ENCODE peak calls at places on chromosomes 2 and 18, in nine cellular contexts. One of them, this sample, is unnamed.

GRCh38 chr18:54109131-54109683 is 115.3 kb downstream of the MBD2 start:
- DNase-seq in HFFc6: peak
- DNase-seq in transverse colon: no peak
- DNase-seq in astrocyte of the spinal cord: no peak
- DNase-seq in type B pancreatic cell: no peak
- DNase-seq in left ventricle myocardium inferior: no peak
- DNase-seq in mucosa of descending colon: no peak
- DNase-seq in upper lobe of right lung: no peak
- DNase-seq in suprapubic skin: no peak
- DNase-seq in this sample: no peak

GRCh38 chr2:225100269-225100668 is 58.0 kb upstream of the DOCK10 start:
- DNase-seq in HFFc6: peak
- DNase-seq in transverse colon: no peak
- DNase-seq in astrocyte of the spinal cord: peak
- DNase-seq in type B pancreatic cell: no peak
- DNase-seq in left ventricle myocardium inferior: no peak
- DNase-seq in mucosa of descending colon: no peak
- DNase-seq in upper lobe of right lung: no peak
- DNase-seq in suprapubic skin: no peak
- DNase-seq in this sample: no peak

GRCh38 chr2:105904938-105905337 is 160.2 kb downstream of the NCK2 start:
- DNase-seq in HFFc6: no peak
- DNase-seq in transverse colon: no peak
- DNase-seq in astrocyte of the spinal cord: no peak
- DNase-seq in type B pancreatic cell: no peak
- DNase-seq in left ventricle myocardium inferior: no peak
- DNase-seq in mucosa of descending colon: no peak
- DNase-seq in upper lobe of right lung: no peak
- DNase-seq in suprapubic skin: no peak
- DNase-seq in this sample: no peak

GRCh38 chr2:209367091-209367747 is 56.6 kb upstream of the MAP2 start:
- DNase-seq in HFFc6: no peak
- DNase-seq in transverse colon: no peak
- DNase-seq in astrocyte of the spinal cord: peak
- DNase-seq in type B pancreatic cell: no peak
- DNase-seq in left ventricle myocardium inferior: no peak
- DNase-seq in mucosa of descending colon: no peak
- DNase-seq in upper lobe of right lung: no peak
- DNase-seq in suprapubic skin: no peak
- DNase-seq in this sample: no peak

GRCh38 chr2:13046557-13047165 is 329.9 kb downstream of the TRIB2 start:
- DNase-seq in HFFc6: peak
- DNase-seq in transverse colon: no peak
- DNase-seq in astrocyte of the spinal cord: peak
- DNase-seq in type B pancreatic cell: no peak
- DNase-seq in left ventricle myocardium inferior: no peak
- DNase-seq in mucosa of descending colon: no peak
- DNase-seq in upper lobe of right lung: no peak
- DNase-seq in suprapubic skin: no peak
- DNase-seq in this sample: no peak

GRCh38 chr2:28406276-28407096 is 13.8 kb downstream of the FOSL2 start:
- DNase-seq in HFFc6: no peak
- DNase-seq in transverse colon: peak
- DNase-seq in astrocyte of the spinal cord: peak
- DNase-seq in type B pancreatic cell: no peak
- DNase-seq in left ventricle myocardium inferior: no peak
- DNase-seq in mucosa of descending colon: peak
- DNase-seq in upper lobe of right lung: peak
- DNase-seq in suprapubic skin: no peak
- DNase-seq in this sample: no peak

GRCh38 chr2:184504252-184504651 is 94.1 kb upstream of the ZNF804A start:
- DNase-seq in HFFc6: no peak
- DNase-seq in transverse colon: no peak
- DNase-seq in astrocyte of the spinal cord: no peak
- DNase-seq in type B pancreatic cell: no peak
- DNase-seq in left ventricle myocardium inferior: no peak
- DNase-seq in mucosa of descending colon: no peak
- DNase-seq in upper lobe of right lung: no peak
- DNase-seq in suprapubic skin: no peak
- DNase-seq in this sample: no peak

GRCh38 chr18:56869189-56869777 is 218.1 kb downstream of the WDR7 start:
- DNase-seq in HFFc6: peak
- DNase-seq in transverse colon: no peak
- DNase-seq in astrocyte of the spinal cord: peak
- DNase-seq in type B pancreatic cell: no peak
- DNase-seq in left ventricle myocardium inferior: no peak
- DNase-seq in mucosa of descending colon: no peak
- DNase-seq in upper lobe of right lung: no peak
- DNase-seq in suprapubic skin: no peak
- DNase-seq in this sample: no peak

GRCh38 chr2:241844066-241844728 is 14.5 kb downstream of the PDCD1 start:
- DNase-seq in HFFc6: peak
- DNase-seq in transverse colon: peak
- DNase-seq in astrocyte of the spinal cord: peak
- DNase-seq in type B pancreatic cell: peak
- DNase-seq in left ventricle myocardium inferior: peak
- DNase-seq in mucosa of descending colon: peak
- DNase-seq in upper lobe of right lung: peak
- DNase-seq in suprapubic skin: peak
- DNase-seq in this sample: peak

GRCh38 chr2:202945-203344 is 60.9 kb downstream of the SH3YL1 start:
- DNase-seq in HFFc6: no peak
- DNase-seq in transverse colon: no peak
- DNase-seq in astrocyte of the spinal cord: no peak
- DNase-seq in type B pancreatic cell: no peak
- DNase-seq in left ventricle myocardium inferior: no peak
- DNase-seq in mucosa of descending colon: no peak
- DNase-seq in upper lobe of right lung: no peak
- DNase-seq in suprapubic skin: no peak
- DNase-seq in this sample: no peak

GRCh38 chr2:155846249-155846648 is 486.3 kb downstream of the NR4A2 start:
- DNase-seq in HFFc6: no peak
- DNase-seq in transverse colon: no peak
- DNase-seq in astrocyte of the spinal cord: no peak
- DNase-seq in type B pancreatic cell: no peak
- DNase-seq in left ventricle myocardium inferior: no peak
- DNase-seq in mucosa of descending colon: no peak
- DNase-seq in upper lobe of right lung: no peak
- DNase-seq in suprapubic skin: no peak
- DNase-seq in this sample: no peak

GRCh38 chr2:198596985-198597384 is 792.6 kb downstream of the PLCL1 start:
- DNase-seq in HFFc6: no peak
- DNase-seq in transverse colon: no peak
- DNase-seq in astrocyte of the spinal cord: no peak
- DNase-seq in type B pancreatic cell: no peak
- DNase-seq in left ventricle myocardium inferior: no peak
- DNase-seq in mucosa of descending colon: no peak
- DNase-seq in upper lobe of right lung: no peak
- DNase-seq in suprapubic skin: no peak
- DNase-seq in this sample: no peak

DNA sequence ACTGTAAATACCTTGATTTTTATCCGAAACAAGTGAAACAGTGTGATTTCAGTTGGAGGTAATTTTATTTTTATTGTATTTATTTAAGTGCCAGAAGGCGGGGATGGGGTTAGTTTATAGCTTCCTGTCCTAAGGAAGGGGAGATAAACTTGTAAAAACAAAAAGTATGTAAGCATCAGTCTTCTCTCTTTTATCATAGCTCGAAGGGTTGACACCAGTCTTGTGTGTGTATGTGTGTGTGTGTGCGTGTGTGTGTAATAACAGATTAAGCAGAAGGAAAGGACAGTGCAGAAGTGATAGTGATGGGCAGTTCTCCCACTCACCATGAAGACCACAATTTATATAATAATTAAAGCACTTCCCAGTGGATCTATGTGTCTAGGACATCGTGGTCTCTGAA is 793.3 kb downstream of the PLCL1 start:
- DNase-seq in HFFc6: no peak
- DNase-seq in transverse colon: no peak
- DNase-seq in astrocyte of the spinal cord: no peak
- DNase-seq in type B pancreatic cell: no peak
- DNase-seq in left ventricle myocardium inferior: no peak
- DNase-seq in mucosa of descending colon: no peak
- DNase-seq in upper lobe of right lung: no peak
- DNase-seq in suprapubic skin: no peak
- DNase-seq in this sample: no peak
- TF ChIP-seq CTCF in HFFc6: no peak
- TF ChIP-seq CTCF in transverse colon: no peak
- TF ChIP-seq CTCF in astrocyte of the spinal cord: no peak
- TF ChIP-seq CTCF in type B pancreatic cell: no peak
- TF ChIP-seq CTCF in left ventricle myocardium inferior: no peak
- TF ChIP-seq CTCF in mucosa of descending colon: no peak
- TF ChIP-seq CTCF in upper lobe of right lung: no peak
- TF ChIP-seq CTCF in suprapubic skin: no peak
- TF ChIP-seq CTCF in this sample: no peak

DNA sequence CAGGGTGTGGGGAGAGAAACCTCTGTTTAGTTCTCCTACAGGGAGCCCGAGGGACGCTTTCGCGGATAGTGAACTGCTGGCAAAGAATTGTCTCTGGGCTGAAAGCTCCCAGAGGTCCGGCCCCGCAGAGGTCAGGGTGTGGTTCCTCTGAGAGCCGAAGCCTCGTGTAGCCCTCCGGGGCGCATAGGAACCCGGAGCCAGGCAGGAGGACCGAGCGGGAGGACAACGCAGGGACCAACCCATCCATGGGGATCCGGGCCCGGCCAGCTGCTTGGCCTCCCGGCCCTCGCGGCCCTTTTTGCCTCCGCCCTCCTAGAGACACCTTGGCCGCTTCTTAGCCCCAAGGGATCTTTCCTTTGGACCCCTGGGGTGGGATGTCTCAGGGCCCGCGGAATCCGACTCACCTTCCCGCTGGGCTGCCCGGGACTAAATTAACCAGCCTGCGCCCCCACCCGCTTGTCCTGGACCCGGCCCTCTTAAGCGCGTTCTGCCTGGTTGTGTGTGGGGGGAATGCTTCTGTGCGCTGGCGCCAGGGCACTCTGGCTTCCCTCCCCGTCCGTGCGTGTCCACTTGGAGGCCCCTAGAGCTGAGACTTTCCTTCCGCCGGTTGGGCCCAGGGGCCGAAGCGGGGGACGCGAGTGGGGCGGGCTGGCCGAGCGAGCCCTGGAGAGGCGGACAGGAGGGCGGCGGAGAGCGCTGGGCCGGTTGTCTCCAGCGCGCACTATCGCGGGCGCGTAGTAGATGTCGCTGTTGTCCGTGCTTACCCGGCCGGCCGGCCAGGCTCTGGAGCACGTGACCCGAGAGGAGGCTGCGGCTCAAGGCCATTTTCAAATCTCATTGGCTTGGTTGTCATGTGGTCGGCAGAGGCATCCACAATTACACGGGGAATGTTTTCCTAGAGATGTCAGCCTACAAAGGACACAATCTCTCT is at the start of gene HOXD10:
- DNase-seq in HFFc6: no peak
- DNase-seq in transverse colon: peak
- DNase-seq in astrocyte of the spinal cord: no peak
- DNase-seq in type B pancreatic cell: no peak
- DNase-seq in left ventricle myocardium inferior: no peak
- DNase-seq in mucosa of descending colon: peak
- DNase-seq in upper lobe of right lung: no peak
- DNase-seq in suprapubic skin: no peak
- DNase-seq in this sample: no peak
- TF ChIP-seq CTCF in HFFc6: no peak
- TF ChIP-seq CTCF in transverse colon: peak
- TF ChIP-seq CTCF in astrocyte of the spinal cord: peak
- TF ChIP-seq CTCF in type B pancreatic cell: peak
- TF ChIP-seq CTCF in left ventricle myocardium inferior: no peak
- TF ChIP-seq CTCF in mucosa of descending colon: no peak
- TF ChIP-seq CTCF in upper lobe of right lung: no peak
- TF ChIP-seq CTCF in suprapubic skin: no peak
- TF ChIP-seq CTCF in this sample: no peak

GRCh38 chr18:22106536-22107292 is 62.7 kb upstream of the GATA6 start:
- DNase-seq in HFFc6: no peak
- DNase-seq in transverse colon: no peak
- DNase-seq in astrocyte of the spinal cord: peak
- DNase-seq in type B pancreatic cell: no peak
- DNase-seq in left ventricle myocardium inferior: no peak
- DNase-seq in mucosa of descending colon: no peak
- DNase-seq in upper lobe of right lung: no peak
- DNase-seq in suprapubic skin: no peak
- DNase-seq in this sample: no peak

GRCh38 chr18:22112215-22112614 is 57.2 kb upstream of the GATA6 start:
- DNase-seq in HFFc6: no peak
- DNase-seq in transverse colon: no peak
- DNase-seq in astrocyte of the spinal cord: no peak
- DNase-seq in type B pancreatic cell: no peak
- DNase-seq in left ventricle myocardium inferior: no peak
- DNase-seq in mucosa of descending colon: no peak
- DNase-seq in upper lobe of right lung: no peak
- DNase-seq in suprapubic skin: no peak
- DNase-seq in this sample: no peak

GRCh38 chr18:22109535-22109934 is 59.9 kb upstream of the GATA6 start:
- DNase-seq in HFFc6: no peak
- DNase-seq in transverse colon: no peak
- DNase-seq in astrocyte of the spinal cord: no peak
- DNase-seq in type B pancreatic cell: no peak
- DNase-seq in left ventricle myocardium inferior: no peak
- DNase-seq in mucosa of descending colon: no peak
- DNase-seq in upper lobe of right lung: no peak
- DNase-seq in suprapubic skin: no peak
- DNase-seq in this sample: no peak

GRCh38 chr18:22110482-22110924 is 58.9 kb upstream of the GATA6 start:
- DNase-seq in HFFc6: no peak
- DNase-seq in transverse colon: no peak
- DNase-seq in astrocyte of the spinal cord: no peak
- DNase-seq in type B pancreatic cell: no peak
- DNase-seq in left ventricle myocardium inferior: no peak
- DNase-seq in mucosa of descending colon: no peak
- DNase-seq in upper lobe of right lung: no peak
- DNase-seq in suprapubic skin: no peak
- DNase-seq in this sample: no peak

GRCh38 chr18:22108674-22109073 is 60.7 kb upstream of the GATA6 start:
- DNase-seq in HFFc6: no peak
- DNase-seq in transverse colon: no peak
- DNase-seq in astrocyte of the spinal cord: peak
- DNase-seq in type B pancreatic cell: no peak
- DNase-seq in left ventricle myocardium inferior: no peak
- DNase-seq in mucosa of descending colon: no peak
- DNase-seq in upper lobe of right lung: no peak
- DNase-seq in suprapubic skin: no peak
- DNase-seq in this sample: no peak
- TF ChIP-seq CTCF in HFFc6: peak
- TF ChIP-seq CTCF in transverse colon: no peak
- TF ChIP-seq CTCF in astrocyte of the spinal cord: peak
- TF ChIP-seq CTCF in type B pancreatic cell: no peak
- TF ChIP-seq CTCF in left ventricle myocardium inferior: no peak
- TF ChIP-seq CTCF in mucosa of descending colon: no peak
- TF ChIP-seq CTCF in upper lobe of right lung: no peak
- TF ChIP-seq CTCF in suprapubic skin: no peak
- TF ChIP-seq CTCF in this sample: no peak

DNA sequence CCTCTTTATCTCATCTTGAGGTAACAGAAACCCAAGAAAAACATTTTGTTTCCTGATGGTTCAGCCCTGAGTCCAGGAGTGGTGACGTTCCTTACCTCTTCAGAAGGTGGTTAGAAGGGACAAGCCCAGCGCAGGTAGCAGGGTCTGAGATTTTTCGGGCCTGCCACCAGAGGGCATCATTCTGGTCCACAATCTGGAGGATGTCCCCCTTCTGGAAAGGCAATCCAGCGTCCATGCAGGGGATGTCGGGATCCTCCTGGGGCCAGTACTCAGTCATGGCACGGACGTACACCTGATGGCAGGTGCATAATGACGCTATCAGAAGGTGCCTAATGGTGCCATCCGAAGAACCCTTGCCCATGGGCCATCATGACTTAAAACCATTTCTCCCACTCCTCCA is 17.7 kb downstream of the MPP4 start:
- DNase-seq in HFFc6: no peak
- DNase-seq in transverse colon: no peak
- DNase-seq in astrocyte of the spinal cord: no peak
- DNase-seq in type B pancreatic cell: no peak
- DNase-seq in left ventricle myocardium inferior: no peak
- DNase-seq in mucosa of descending colon: no peak
- DNase-seq in upper lobe of right lung: no peak
- DNase-seq in suprapubic skin: no peak
- DNase-seq in this sample: no peak
- TF ChIP-seq CTCF in HFFc6: peak
- TF ChIP-seq CTCF in transverse colon: no peak
- TF ChIP-seq CTCF in astrocyte of the spinal cord: peak
- TF ChIP-seq CTCF in type B pancreatic cell: peak
- TF ChIP-seq CTCF in left ventricle myocardium inferior: peak
- TF ChIP-seq CTCF in mucosa of descending colon: no peak
- TF ChIP-seq CTCF in upper lobe of right lung: peak
- TF ChIP-seq CTCF in suprapubic skin: no peak
- TF ChIP-seq CTCF in this sample: no peak